ENCODE peak calls at places on chromosomes 11 and 22, in five cellular contexts. Z is GM23338, F is GM12878, S is K562, Q is H1. K is an unnamed sample.

GRCh38 chr11:60939828-60940227 is 12.1 kb downstream of the SLC15A3 start:
- DNase-seq in Z (no peak), F (no peak), S (no peak), Q (no peak), K (no peak)

GRCh38 chr11:128890543-128891409 is at the start of gene KCNJ5:
- DNase-seq in Z (peak), F (no peak), S (no peak), Q (peak), K (no peak)

GRCh38 chr11:57410287-57410686 is 16.6 kb downstream of the SLC43A3 start:
- DNase-seq in Z (no peak), F (no peak), S (no peak), Q (no peak), K (no peak)

GRCh38 chr11:79906189-79906588 is 465.4 kb upstream of the TENM4 start:
- DNase-seq in Z (no peak), F (no peak), S (no peak), Q (no peak), K (no peak)

GRCh38 chr11:279966-280761 is 2.0 kb downstream of the NLRP6 start:
- DNase-seq in Z (peak), F (no peak), S (no peak), Q (peak), K (no peak)

GRCh38 chr11:128422576-128423370 is 164.6 kb downstream of the ETS1 start:
- DNase-seq in Z (no peak), F (no peak), S (no peak), Q (no peak), K (no peak)

GRCh38 chr22:22125028-22125578 is 119.5 kb upstream of the VPREB1 start:
- DNase-seq in Z (no peak), F (no peak), S (no peak), Q (no peak), K (no peak)

GRCh38 chr11:1740786-1741530 is 9.4 kb downstream of the IFITM10 start:
- DNase-seq in Z (no peak), F (no peak), S (no peak), Q (no peak), K (no peak)

GRCh38 chr11:4195909-4196308 is 101.3 kb downstream of the RRM1 start:
- DNase-seq in Z (no peak), F (no peak), S (no peak), Q (no peak), K (no peak)

GRCh38 chr11:116962108-116962507 is 124.7 kb upstream of the APOA1 start:
- DNase-seq in Z (peak), F (no peak), S (no peak), Q (no peak), K (no peak)
- TF ChIP-seq CREB1 in Z (no peak), F (no peak), S (no peak), Q (no peak), K (no peak)

GRCh38 chr11:104799251-104799650 is 99.0 kb downstream of the CASP12 start:
- DNase-seq in Z (no peak), F (peak), S (no peak), Q (no peak), K (no peak)

GRCh38 chr11:104798794-104799193 is 99.5 kb downstream of the CASP12 start:
- DNase-seq in Z (no peak), F (no peak), S (no peak), Q (no peak), K (no peak)

DNA sequence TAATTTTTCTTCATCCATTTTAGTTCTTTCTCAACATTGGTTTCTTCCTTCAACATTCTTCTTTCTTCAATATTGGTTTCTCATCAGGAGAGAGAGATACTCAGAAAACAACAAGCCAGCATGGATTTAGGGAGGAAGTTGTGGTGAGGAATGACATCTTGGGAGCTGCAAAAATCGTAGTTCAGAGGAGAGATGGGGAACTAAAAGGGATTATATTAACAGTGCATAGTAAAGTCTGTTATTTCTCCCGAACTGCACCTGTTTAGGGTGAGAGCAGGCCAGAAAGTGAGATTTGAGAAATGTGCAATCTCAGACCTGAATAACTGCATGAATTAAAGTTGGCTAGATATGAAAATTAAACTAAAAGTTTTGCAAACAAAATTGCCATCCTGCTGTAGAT is 94.5 kb downstream of the CASP12 start:
- DNase-seq in Z (no peak), F (no peak), S (no peak), Q (no peak), K (no peak)
- H2AFZ ChIP-seq in Z (peak), F (no peak), S (no peak), Q (no peak), K (no peak)

GRCh38 chr22:46792841-46793261 is 30.4 kb downstream of the TBC1D22A start:
- DNase-seq in Z (no peak), F (no peak), S (no peak), Q (no peak), K (no peak)
- TF ChIP-seq CREB1 in Z (no peak), F (no peak), S (no peak), Q (no peak), K (no peak)

DNA sequence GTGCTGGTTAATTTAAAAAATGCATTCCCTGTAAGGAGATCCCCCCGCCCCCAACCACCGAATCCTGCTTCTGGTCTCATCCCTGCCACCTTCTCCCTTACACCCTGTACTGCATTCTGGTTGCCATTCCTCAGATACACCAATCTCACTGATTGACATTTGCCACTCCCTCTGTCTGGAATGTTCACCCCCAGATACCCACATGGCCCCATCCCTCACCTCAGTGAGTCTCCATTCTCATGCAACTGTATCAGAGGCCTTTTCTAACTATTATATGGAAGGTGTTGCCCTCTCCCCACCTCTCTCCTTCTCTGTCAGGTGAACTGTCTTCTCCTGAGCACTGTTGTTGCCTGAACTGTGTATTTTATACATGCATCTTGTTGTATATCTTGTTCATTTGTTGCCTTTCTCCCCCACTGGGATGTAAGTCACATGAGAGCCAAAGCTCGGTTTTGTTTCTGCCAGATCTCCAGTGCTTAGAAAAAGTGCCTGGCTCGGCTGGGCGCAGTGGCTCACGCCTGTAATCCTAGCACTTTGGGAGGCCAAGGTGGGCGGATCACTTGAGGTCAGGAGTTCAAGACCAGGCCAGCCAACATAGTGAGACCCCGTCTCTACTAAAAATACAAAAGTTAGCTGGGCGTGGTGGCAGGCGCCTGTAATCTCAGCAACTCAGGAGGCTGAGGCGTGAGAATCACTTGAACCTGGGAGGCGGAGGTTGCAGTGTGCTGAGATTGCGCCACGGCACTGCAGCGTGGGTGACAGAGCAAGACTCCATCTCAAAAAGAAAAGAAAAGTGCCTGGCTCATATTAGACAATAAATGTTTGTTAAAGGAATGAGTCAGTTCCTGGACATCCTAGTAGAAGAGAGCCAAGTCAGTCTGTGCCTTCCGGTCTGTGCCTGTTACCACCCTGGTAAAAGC is 61.0 kb downstream of the TNRC6B start:
- DNase-seq in Z (peak), F (no peak), S (no peak), Q (no peak), K (no peak)
- H2AFZ ChIP-seq in Z (no peak), F (no peak), S (no peak), Q (no peak), K (no peak)

GRCh38 chr11:95095858-95096587 is 6.4 kb downstream of the ENDOD1 start:
- DNase-seq in Z (no peak), F (peak), S (no peak), Q (no peak), K (no peak)
- TF ChIP-seq CREB1 in Z (no peak), F (peak), S (no peak), Q (no peak), K (no peak)

DNA sequence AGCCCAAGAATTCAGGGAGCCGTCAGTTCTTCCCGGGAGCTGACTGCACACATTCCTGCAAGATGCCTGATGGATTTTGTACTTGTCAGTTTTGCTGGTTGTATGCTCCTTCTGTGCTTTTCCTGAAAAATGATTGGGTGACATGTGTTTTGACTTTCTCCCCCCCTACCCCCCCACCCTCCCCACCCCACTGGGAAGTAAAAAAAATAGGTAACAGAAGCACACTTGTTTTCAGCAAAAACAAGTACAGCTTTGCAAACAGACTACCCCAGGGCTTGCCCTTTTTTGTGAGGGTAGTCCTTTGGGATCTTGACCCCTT is 1.1 kb downstream of the PPFIA1 start:
- DNase-seq in Z (no peak), F (no peak), S (no peak), Q (no peak), K (no peak)
- H2AFZ ChIP-seq in Z (no peak), F (no peak), S (peak), Q (no peak), K (no peak)

DNA sequence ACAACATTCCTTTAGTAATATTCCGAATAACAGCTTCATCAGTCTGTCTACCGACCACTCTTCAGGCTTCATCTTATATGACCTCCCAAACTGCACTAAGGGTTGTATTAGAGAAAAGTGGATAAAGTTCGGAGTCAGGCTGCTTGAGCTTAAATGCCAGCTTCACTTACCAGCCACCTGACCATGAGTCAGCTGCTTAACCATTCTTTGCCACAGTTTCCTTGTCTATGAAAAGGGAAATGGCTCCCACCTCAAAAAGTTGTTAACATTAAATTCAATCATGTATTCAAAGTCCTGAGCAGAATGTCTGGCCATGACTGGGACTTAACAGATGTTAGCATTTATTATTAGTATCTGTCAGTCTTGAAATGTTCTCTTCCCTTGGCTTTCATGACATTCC is 20.9 kb downstream of the LIMK2 start:
- DNase-seq in Z (no peak), F (no peak), S (no peak), Q (no peak), K (no peak)
- TF ChIP-seq CREB1 in Z (no peak), F (no peak), S (no peak), Q (no peak), K (no peak)

GRCh38 chr11:112593440-112593839 is 332.8 kb upstream of the PLET1 start:
- DNase-seq in Z (no peak), F (no peak), S (no peak), Q (no peak), K (no peak)
- H2AFZ ChIP-seq in Z (no peak), F (no peak), S (no peak), Q (no peak), K (no peak)

DNA sequence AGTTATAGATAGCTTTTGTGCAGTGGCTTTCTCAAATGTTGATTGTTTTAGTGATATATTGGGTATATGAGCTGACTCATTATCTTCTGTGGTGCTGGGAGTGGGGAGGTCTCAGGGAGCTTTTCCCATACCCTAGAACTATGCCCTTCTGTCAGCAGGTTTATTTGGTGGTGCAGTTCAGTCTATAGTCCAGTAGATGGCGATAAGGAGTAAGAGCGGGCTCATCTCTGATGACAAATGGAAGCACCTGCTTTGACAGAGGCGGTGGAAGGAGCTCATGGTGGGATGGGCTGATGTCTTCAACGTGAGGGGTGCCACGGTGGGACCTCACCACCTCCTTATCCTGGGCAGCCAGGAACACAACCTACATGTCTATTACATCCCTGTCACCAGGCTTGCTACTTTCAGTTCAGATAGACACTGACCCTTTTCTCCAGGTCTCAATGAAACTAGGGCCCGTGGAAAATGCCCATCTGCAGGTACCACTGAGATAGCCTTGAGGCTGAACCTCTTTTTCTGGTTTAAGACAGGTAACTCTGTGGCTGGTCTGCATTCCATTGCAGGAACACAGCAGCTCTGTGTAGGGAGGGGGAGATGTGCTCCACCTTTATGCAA is 13.0 kb upstream of the OR6A2 start:
- DNase-seq in Z (peak), F (peak), S (peak), Q (no peak), K (peak)
- TF ChIP-seq CREB1 in Z (peak), F (no peak), S (no peak), Q (peak), K (no peak)

GRCh38 chr11:2812371-2812991 is 73.1 kb downstream of the CDKN1C start:
- DNase-seq in Z (no peak), F (no peak), S (no peak), Q (no peak), K (no peak)
- H2AFZ ChIP-seq in Z (peak), F (no peak), S (peak), Q (no peak), K (no peak)